ENCODE peak calls at places on chromosome 17, in eight cellular contexts. F is left ventricle myocardium inferior, G is fibroblast of pulmonary artery, M is endothelial cell of umbilical vein, E is colonic mucosa, J is NB4, W is cardiac fibroblast, U is fibroblast of lung. T is an unnamed sample.

GRCh38 chr17:29791336-29791735 is 138.7 kb downstream of the SSH2 start:
- DNase-seq in M (no peak), G (no peak), U (no peak), W (no peak), E (no peak), F (no peak), J (no peak), T (no peak)

GRCh38 chr17:16348586-16348985 is 4.7 kb downstream of the CENPV start:
- DNase-seq in U (no peak), M (no peak), G (no peak), W (no peak), E (no peak), F (no peak), J (no peak), T (no peak)

GRCh38 chr17:69518951-69519350 is 104.5 kb downstream of the MAP2K6 start:
- DNase-seq in F (no peak), E (no peak), U (no peak), J (no peak), M (peak), G (no peak), W (no peak), T (no peak)

GRCh38 chr17:42118545-42118944 is 2.6 kb downstream of the KAT2A start:
- DNase-seq in J (peak), M (peak), G (peak), U (no peak), F (no peak), E (no peak), W (peak), T (peak)

GRCh38 chr17:40750391-40750790 is 4.7 kb downstream of the KRT25 start:
- DNase-seq in F (no peak), U (no peak), G (no peak), W (no peak), J (no peak), E (no peak), M (no peak), T (no peak)

GRCh38 chr17:30238387-30239088 is 3.0 kb upstream of the SLC6A4 start:
- DNase-seq in F (no peak), U (no peak), J (no peak), W (no peak), E (no peak), G (no peak), M (no peak), T (no peak)

GRCh38 chr17:21249086-21249795 is 4.0 kb downstream of the NATD1 start:
- DNase-seq in U (no peak), J (no peak), F (no peak), M (no peak), W (no peak), G (no peak), E (no peak), T (no peak)

GRCh38 chr17:62689441-62690167 is 62.1 kb downstream of the MRC2 start:
- DNase-seq in E (no peak), F (no peak), M (no peak), U (no peak), G (no peak), J (no peak), W (no peak), T (no peak)

GRCh38 chr17:26792486-26792885 is 501.4 kb upstream of the WSB1 start:
- DNase-seq in W (peak), E (no peak), F (no peak), U (peak), G (peak), J (peak), M (peak), T (peak)

GRCh38 chr17:46033392-46033791 is 34.3 kb downstream of the STH start:
- DNase-seq in M (no peak), E (no peak), U (no peak), G (no peak), J (no peak), W (no peak), F (no peak), T (no peak)

GRCh38 chr17:80636356-80637285 is 92.0 kb downstream of the RPTOR start:
- DNase-seq in U (no peak), G (no peak), M (no peak), F (no peak), W (no peak), J (no peak), E (no peak), T (no peak)

GRCh38 chr17:42438600-42439567 is 15.8 kb upstream of the CAVIN1 start:
- DNase-seq in U (no peak), G (peak), E (peak), M (peak), F (no peak), W (peak), J (peak), T (peak)

GRCh38 chr17:38926290-38927070 is 1.1 kb downstream of the LASP1NB start:
- DNase-seq in E (no peak), M (no peak), W (peak), F (no peak), U (peak), J (peak), G (no peak), T (no peak)

GRCh38 chr17:60442271-60443201 is 20.2 kb downstream of the CHCT1 start:
- DNase-seq in E (no peak), J (no peak), M (no peak), W (no peak), G (peak), U (peak), F (no peak), T (peak)

DNA sequence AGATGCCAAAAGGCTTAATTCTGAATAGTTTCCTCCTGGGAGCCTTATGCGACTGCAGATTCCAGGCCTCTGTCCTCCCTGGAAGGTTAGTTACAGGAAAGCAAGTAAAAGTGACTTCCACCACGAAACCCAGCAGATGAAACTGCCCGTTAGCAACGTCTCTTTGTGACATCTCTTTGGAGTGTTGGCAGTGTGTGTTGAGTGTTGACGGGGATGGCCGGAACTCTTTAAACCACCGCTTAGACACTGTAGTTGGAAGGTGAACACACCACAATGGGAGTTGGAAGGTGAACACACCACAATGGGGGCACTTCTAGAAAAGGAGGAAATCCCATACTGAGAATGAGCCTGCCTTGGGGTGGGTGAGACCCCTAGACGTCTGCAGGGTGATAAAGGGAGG is 858 bp downstream of the SKAP1 start:
- DNase-seq in W (no peak), E (no peak), M (no peak), U (no peak), G (no peak), F (no peak), J (no peak), T (no peak)
- H3K4me3 ChIP-seq in W (no peak), E (peak), M (no peak), U (no peak), G (no peak), F (no peak), J (no peak), T (no peak)

DNA sequence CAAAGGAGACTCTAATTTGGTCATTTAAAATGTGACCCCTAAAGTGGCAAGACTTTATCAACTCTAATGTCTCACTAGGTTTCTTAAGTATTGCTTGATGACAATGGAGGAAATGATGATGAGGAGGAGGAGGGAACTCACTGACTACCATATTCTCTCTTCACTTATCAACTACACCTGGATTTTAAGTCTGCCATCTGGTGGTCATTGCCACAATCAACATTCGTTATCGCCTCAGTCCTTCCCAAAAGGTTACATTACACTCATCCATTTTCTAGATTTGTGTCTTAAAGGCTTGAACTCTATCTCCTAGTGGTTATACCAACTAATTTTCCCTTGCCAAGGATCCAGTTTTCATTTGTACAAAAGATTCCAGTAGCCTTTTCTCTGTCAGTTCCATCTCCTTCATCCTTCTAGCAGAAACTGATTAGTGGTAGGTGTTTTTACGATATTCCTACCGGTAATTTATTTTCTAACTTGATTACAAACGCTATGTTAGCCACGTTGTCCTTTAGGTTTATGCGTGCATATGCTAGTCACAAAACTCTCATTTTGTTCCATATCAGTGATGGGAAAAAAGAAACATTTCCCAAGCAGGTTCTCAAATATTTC is 114.6 kb upstream of the NOG start:
- DNase-seq in M (peak), E (peak), J (peak), W (peak), G (peak), F (no peak), U (peak), T (peak)
- TF ChIP-seq CTCF in M (peak), E (peak), J (peak), W (no peak), G (peak), F (peak), U (peak), T (peak)

GRCh38 chr17:2172447-2172938 is 117.6 kb downstream of the HIC1 start:
- DNase-seq in W (no peak), E (no peak), G (peak), M (no peak), J (no peak), F (peak), U (peak), T (no peak)
- H3K4me3 ChIP-seq in W (no peak), E (no peak), G (no peak), M (peak), J (no peak), F (peak), U (no peak), T (no peak)

GRCh38 chr17:10328206-10328605 is 44.6 kb downstream of the MYH13 start:
- DNase-seq in F (no peak), W (no peak), M (no peak), J (no peak), G (no peak), E (no peak), U (no peak), T (no peak)
- TF ChIP-seq CTCF in F (no peak), W (no peak), M (no peak), J (no peak), G (no peak), E (no peak), U (no peak), T (no peak)

GRCh38 chr17:36747861-36748260 is 146.5 kb downstream of the MRM1 start:
- DNase-seq in U (no peak), J (no peak), F (no peak), M (no peak), W (no peak), G (no peak), E (no peak), T (no peak)

GRCh38 chr17:36746654-36747053 is 145.3 kb downstream of the MRM1 start:
- DNase-seq in U (no peak), G (no peak), J (no peak), F (no peak), E (no peak), W (no peak), M (no peak), T (no peak)

GRCh38 chr17:36749493-36749892 is 148.1 kb downstream of the MRM1 start:
- DNase-seq in G (no peak), E (no peak), W (no peak), U (no peak), M (no peak), F (no peak), J (no peak), T (no peak)

GRCh38 chr17:36752096-36752888 is 150.9 kb downstream of the MRM1 start:
- DNase-seq in U (no peak), M (no peak), E (peak), W (no peak), G (no peak), J (no peak), F (no peak), T (no peak)

GRCh38 chr17:36750316-36750885 is 149.0 kb downstream of the MRM1 start:
- DNase-seq in U (no peak), M (no peak), W (no peak), G (no peak), J (no peak), F (no peak), E (no peak), T (no peak)
- H3K4me3 ChIP-seq in U (no peak), M (no peak), W (no peak), G (no peak), J (no peak), F (no peak), E (no peak), T (no peak)